ENCODE peak calls at places on chromosomes 12 and 14, in seven cellular contexts. Q is left lung; F is prostate gland; S is A549; I is CD4-positive, alpha-beta memory T cell; P is Caco-2; M is IMR-90. V is an unnamed sample.

GRCh38 chr14:29821665-29822429 is 105.8 kb downstream of the PRKD1 start:
- DNase-seq in Q (no peak), F (no peak), I (no peak), P (no peak), M (no peak), S (no peak), V (no peak)

GRCh38 chr14:101001311-101002069 is 98.0 kb upstream of the RTL1 start:
- DNase-seq in P (no peak), Q (no peak), I (no peak), F (no peak), M (peak; percentile 89), S (no peak), V (peak; percentile 36)

GRCh38 chr14:91899213-91899612 is 31.9 kb upstream of the TC2N start:
- DNase-seq in Q (no peak), P (peak; percentile 49), M (no peak), S (peak; percentile 12), I (no peak), F (no peak), V (no peak)

GRCh38 chr14:99155173-99155777 is 116.7 kb downstream of the BCL11B start:
- DNase-seq in I (no peak), P (no peak), M (no peak), S (no peak), Q (no peak), F (no peak), V (peak; percentile 78)

GRCh38 chr12:106139422-106140141 is 828 bp upstream of the NUAK1 start:
- DNase-seq in S (peak; percentile 89), Q (peak; percentile 89), P (peak; percentile 73), I (no peak), F (peak; percentile 75), M (peak; percentile 66), V (peak; percentile 84)

GRCh38 chr14:86722612-86723253 is 1192.8 kb downstream of the FLRT2 start:
- DNase-seq in I (no peak), P (no peak), Q (no peak), S (no peak), F (no peak), M (no peak), V (no peak)

GRCh38 chr12:119486599-119487154 is 106.9 kb upstream of the TMEM233 start:
- DNase-seq in S (no peak), I (no peak), P (no peak), Q (no peak), F (no peak), M (no peak), V (no peak)

GRCh38 chr14:75282166-75282547 is 3.5 kb downstream of the FOS start:
- DNase-seq in F (no peak), M (peak; percentile 60), Q (no peak), S (no peak), P (peak; percentile 30), I (peak; percentile 41), V (no peak)

GRCh38 chr12:115895247-115895646 is 382.2 kb downstream of the MED13L start:
- DNase-seq in Q (no peak), M (no peak), I (no peak), F (no peak), S (peak; percentile 37), P (peak; percentile 24), V (no peak)

GRCh38 chr12:57049890-57050289 is at the start of gene MYO1A:
- DNase-seq in P (peak; percentile 49), M (peak; percentile 19), F (no peak), I (no peak), S (peak; percentile 22), Q (no peak), V (no peak)

GRCh38 chr12:51820721-51821422 is 27.6 kb downstream of the FIGNL2 start:
- DNase-seq in S (peak; percentile 86), M (peak; percentile 60), I (peak; percentile 75), F (peak; percentile 34), Q (peak; percentile 86), P (peak; percentile 92), V (no peak)

GRCh38 chr14:46487582-46488350 is 163.8 kb downstream of the RPL10L start:
- DNase-seq in S (no peak), P (no peak), I (no peak), Q (no peak), M (no peak), F (no peak), V (no peak)

GRCh38 chr12:10968765-10969456 is 17.8 kb downstream of the TAS2R50 start:
- DNase-seq in F (peak; percentile 35), Q (no peak), S (no peak), P (no peak), I (no peak), M (peak; percentile 69), V (peak; percentile 67)

GRCh38 chr14:103161054-103161397 is 37.8 kb downstream of the TNFAIP2 start:
- DNase-seq in Q (no peak), S (no peak), M (no peak), I (no peak), F (no peak), P (no peak), V (no peak)

GRCh38 chr12:16389594-16389993 is 42.1 kb downstream of the MGST1 start:
- DNase-seq in I (no peak), Q (no peak), P (no peak), F (no peak), M (peak; percentile 88), S (no peak), V (no peak)

GRCh38 chr14:99873653-99874052 is 80.4 kb downstream of the EML1 start:
- DNase-seq in P (no peak), I (no peak), F (no peak), S (no peak), M (no peak), Q (no peak), V (no peak)

GRCh38 chr14:102878174-102878969 is 44.1 kb upstream of the AMN start:
- DNase-seq in M (no peak), Q (no peak), F (no peak), P (peak; percentile 43), S (peak; percentile 10), I (no peak), V (no peak)

GRCh38 chr12:97754306-97754705 is 291.7 kb downstream of the RMST start:
- DNase-seq in I (no peak), S (no peak), Q (no peak), M (no peak), F (no peak), P (no peak), V (no peak)

GRCh38 chr12:48473061-48473460 is 702 bp downstream of the ANP32D start:
- DNase-seq in S (no peak), P (no peak), I (no peak), F (no peak), M (no peak), Q (no peak), V (no peak)

GRCh38 chr12:48472259-48472658 is at the start of gene ANP32D:
- DNase-seq in I (no peak), F (no peak), M (no peak), S (no peak), P (no peak), Q (no peak), V (no peak)
- H3K9me3 ChIP-seq in I (no peaks in the 10 kb centered on the region), F (no peaks in the 10 kb centered on the region), M (peaks cover 4% of the 10 kb centered on the region), S (peaks cover 21% of the 10 kb centered on the region), P (peaks cover 28% of the 10 kb centered on the region), Q (no peaks in the 10 kb centered on the region), V (peaks cover 8% of the 10 kb centered on the region)

GRCh38 chr12:19206493-19207077 is 77.1 kb downstream of the PLEKHA5 start:
- DNase-seq in S (no peak), Q (no peak), I (no peak), F (no peak), M (no peak), P (no peak), V (no peak)

GRCh38 chr12:19205120-19205519 is 75.6 kb downstream of the PLEKHA5 start:
- DNase-seq in Q (no peak), F (no peak), I (no peak), P (no peak), S (no peak), M (no peak), V (no peak)

GRCh38 chr12:19203013-19203412 is 73.5 kb downstream of the PLEKHA5 start:
- DNase-seq in F (no peak), P (no peak), Q (no peak), M (no peak), I (no peak), S (no peak), V (no peak)

GRCh38 chr12:19201653-19202052 is 72.1 kb downstream of the PLEKHA5 start:
- DNase-seq in F (no peak), I (no peak), M (peak; percentile 38), S (no peak), P (no peak), Q (no peak), V (no peak)

DNA sequence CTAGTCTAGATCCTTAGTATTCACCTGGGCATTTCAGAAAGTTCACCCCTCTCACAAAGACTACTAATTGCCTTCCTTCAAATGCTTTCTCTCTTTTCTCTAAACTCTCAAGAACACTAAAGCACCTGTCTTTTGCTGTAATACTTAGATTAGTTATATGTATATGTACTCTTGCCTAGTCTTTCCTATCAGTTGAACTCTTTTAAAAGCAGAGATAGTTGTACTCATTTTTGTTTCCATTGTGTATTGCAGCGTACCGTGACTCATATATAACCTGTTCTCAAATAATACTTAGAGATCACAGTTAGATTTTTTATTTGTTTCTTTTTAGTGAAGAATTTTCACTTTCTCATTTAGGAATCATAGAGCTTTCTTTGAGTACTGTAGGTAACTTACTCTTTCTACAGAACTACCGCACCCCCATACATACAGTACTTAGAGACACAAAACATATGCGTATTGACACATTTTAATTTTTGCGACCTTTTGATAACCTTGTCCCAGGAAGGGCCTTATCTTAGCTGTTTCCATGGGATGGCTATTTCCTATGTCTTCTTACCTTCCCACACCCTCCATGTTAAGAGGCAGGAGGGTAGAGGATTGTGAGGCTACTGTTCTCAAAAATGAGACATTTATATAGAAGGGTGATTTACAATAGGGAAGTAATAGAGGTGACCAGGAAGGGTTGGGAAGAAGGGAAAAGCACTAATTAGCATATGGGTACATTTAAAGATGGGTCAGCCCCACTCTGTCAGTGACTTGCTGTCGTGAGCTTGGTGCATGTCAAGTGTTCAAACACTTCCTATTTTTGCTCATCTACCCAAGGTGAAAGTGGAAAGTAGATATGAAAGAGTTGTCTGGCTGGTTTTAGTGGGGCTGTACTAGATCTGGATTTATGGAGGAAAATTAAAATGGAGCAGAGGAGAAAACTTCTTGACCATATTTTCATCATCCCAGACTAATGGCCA is 74.3 kb downstream of the PLEKHA5 start:
- DNase-seq in S (no peak), M (no peak), Q (no peak), F (no peak), P (no peak), I (no peak), V (no peak)
- H3K4me1 ChIP-seq in S (peaks cover 2% of the 10 kb centered on the region), M (peaks cover 5% of the 10 kb centered on the region), Q (no peaks in the 10 kb centered on the region), F (no peaks in the 10 kb centered on the region), P (no peaks in the 10 kb centered on the region), I (no peaks in the 10 kb centered on the region), V (no peaks in the 10 kb centered on the region)

DNA sequence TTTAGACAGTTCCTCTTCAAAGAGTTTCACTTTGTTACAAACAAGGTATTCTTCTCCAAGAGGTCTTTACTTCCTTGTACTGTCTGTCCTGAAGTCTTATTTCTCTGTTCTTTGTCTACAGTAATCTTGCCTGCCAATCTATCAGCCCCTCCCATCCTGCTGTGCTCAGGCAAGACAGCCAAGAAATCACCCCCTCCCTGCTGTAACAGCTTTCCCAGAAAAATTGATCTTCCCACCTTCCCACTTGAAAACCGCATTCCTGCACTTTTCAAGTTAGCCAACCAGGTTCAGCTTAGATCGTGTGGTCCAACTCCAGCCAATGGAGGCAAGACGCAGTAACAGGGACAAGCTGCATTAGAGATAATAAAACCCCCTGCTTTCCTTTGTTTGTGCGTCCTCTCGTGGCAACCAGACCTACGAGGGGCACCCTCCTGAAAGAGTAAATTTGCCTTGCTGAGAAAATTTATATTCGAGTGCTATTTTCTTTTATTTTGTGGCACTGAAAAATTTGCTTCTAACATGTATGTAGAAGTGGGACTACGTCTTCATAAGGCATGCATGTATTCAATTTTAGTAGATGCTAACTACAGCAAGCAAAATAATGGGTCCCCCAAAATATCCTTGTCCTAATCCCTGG is 46.5 kb upstream of the ESR2 start:
- DNase-seq in I (no peak), S (no peak), M (no peak), F (no peak), P (no peak), Q (no peak), V (no peak)
- H3K4me3 ChIP-seq in I (no peak overlapping the region), S (no peak overlapping the region), M (no peak overlapping the region), F (no peak overlapping the region), P (no peak overlapping the region), Q (no peak overlapping the region), V (no peak overlapping the region)

GRCh38 chr12:133174901-133175300 is 6.4 kb upstream of the ZNF268 start:
- DNase-seq in Q (no peak), P (no peak), M (no peak), S (no peak), F (no peak), I (no peak), V (no peak)
- H3K9me3 ChIP-seq in Q (no peaks in the 10 kb centered on the region), P (peaks cover 44% of the 10 kb centered on the region), M (peaks cover 24% of the 10 kb centered on the region), S (peaks cover 76% of the 10 kb centered on the region), F (no peaks in the 10 kb centered on the region), I (no peaks in the 10 kb centered on the region), V (peaks cover 23% of the 10 kb centered on the region)